ENCODE peak calls at places on chromosomes 6 and 20, in four cellular contexts. One of them, this sample, is unnamed. For H3K27me3 and H3K9me3, the result is how much of the 10 kb centered on the place peaks cover.

GRCh38 chr6:144582939-144583613 is 297.9 kb downstream of the UTRN start:
- DNase-seq in psoas muscle: peak
- DNase-seq in pancreas: no peak
- DNase-seq in body of pancreas: peak
- DNase-seq in this sample: no peak

GRCh38 chr6:82686719-82687118 is 323.1 kb downstream of the TPBG start:
- DNase-seq in psoas muscle: no peak
- DNase-seq in pancreas: no peak
- DNase-seq in body of pancreas: no peak
- DNase-seq in this sample: no peak

GRCh38 chr6:38452816-38453215 is 186.9 kb downstream of the BTBD9 start:
- DNase-seq in body of pancreas: no peak
- DNase-seq in pancreas: no peak
- DNase-seq in psoas muscle: no peak
- DNase-seq in this sample: no peak

GRCh38 chr6:69984506-69984905 is 118.2 kb downstream of the COL19A1 start:
- DNase-seq in pancreas: no peak
- DNase-seq in psoas muscle: no peak
- DNase-seq in body of pancreas: no peak
- DNase-seq in this sample: no peak

GRCh38 chr6:81565071-81565470 is 187.4 kb downstream of the TENT5A start:
- DNase-seq in body of pancreas: no peak
- DNase-seq in pancreas: no peak
- DNase-seq in psoas muscle: no peak
- DNase-seq in this sample: no peak

GRCh38 chr6:31621991-31622390 is 1.5 kb downstream of the PRRC2A start:
- DNase-seq in body of pancreas: no peak
- DNase-seq in psoas muscle: no peak
- DNase-seq in pancreas: no peak
- DNase-seq in this sample: no peak

GRCh38 chr6:5776104-5776503 is 230.6 kb downstream of the NRN1 start:
- DNase-seq in pancreas: no peak
- DNase-seq in body of pancreas: no peak
- DNase-seq in psoas muscle: no peak
- DNase-seq in this sample: no peak

GRCh38 chr6:88211446-88211845 is 45.3 kb upstream of the CNR1 start:
- DNase-seq in pancreas: no peak
- DNase-seq in psoas muscle: no peak
- DNase-seq in body of pancreas: no peak
- DNase-seq in this sample: no peak

GRCh38 chr6:9621276-9621675 is 793.6 kb downstream of the TFAP2A start:
- DNase-seq in pancreas: no peak
- DNase-seq in body of pancreas: no peak
- DNase-seq in psoas muscle: no peak
- DNase-seq in this sample: no peak

GRCh38 chr6:89079611-89080213 is 839 bp upstream of the PNRC1 start:
- DNase-seq in pancreas: peak
- DNase-seq in body of pancreas: peak
- DNase-seq in psoas muscle: no peak
- DNase-seq in this sample: no peak

GRCh38 chr6:166744654-166745134 is 117.6 kb upstream of the RPS6KA2 start:
- DNase-seq in pancreas: no peak
- DNase-seq in psoas muscle: no peak
- DNase-seq in body of pancreas: no peak
- DNase-seq in this sample: no peak

GRCh38 chr20:62644802-62645496 is 2.6 kb downstream of the SLCO4A1 start:
- DNase-seq in psoas muscle: no peak
- DNase-seq in body of pancreas: no peak
- DNase-seq in pancreas: no peak
- DNase-seq in this sample: no peak

GRCh38 chr6:169141706-169142705 is 111.6 kb downstream of the THBS2 start:
- DNase-seq in psoas muscle: peak
- DNase-seq in pancreas: no peak
- DNase-seq in body of pancreas: no peak
- DNase-seq in this sample: no peak

GRCh38 chr6:41271901-41272395 is 14.5 kb downstream of the TREM1 start:
- DNase-seq in body of pancreas: no peak
- DNase-seq in pancreas: no peak
- DNase-seq in psoas muscle: peak
- DNase-seq in this sample: no peak

GRCh38 chr6:34663887-34664269 is 32.7 kb downstream of the ILRUN start:
- DNase-seq in pancreas: no peak
- DNase-seq in body of pancreas: no peak
- DNase-seq in psoas muscle: no peak
- DNase-seq in this sample: no peak

GRCh38 chr20:16256981-16257380 is 316.3 kb downstream of the KIF16B start:
- DNase-seq in pancreas: no peak
- DNase-seq in body of pancreas: no peak
- DNase-seq in psoas muscle: no peak
- DNase-seq in this sample: no peak

GRCh38 chr6:166715065-166715464 is 88.0 kb upstream of the RPS6KA2 start:
- DNase-seq in psoas muscle: no peak
- DNase-seq in pancreas: no peak
- DNase-seq in body of pancreas: no peak
- DNase-seq in this sample: no peak

GRCh38 chr6:39362487-39362865 is 40.0 kb upstream of the KCNK16 start:
- DNase-seq in body of pancreas: no peak
- DNase-seq in psoas muscle: no peak
- DNase-seq in pancreas: no peak
- DNase-seq in this sample: no peak

GRCh38 chr6:52557389-52558265 is 19.2 kb downstream of the TRAM2 start:
- DNase-seq in body of pancreas: no peak
- DNase-seq in psoas muscle: no peak
- DNase-seq in pancreas: no peak
- DNase-seq in this sample: peak

GRCh38 chr20:62656919-62657635 is 14.8 kb downstream of the SLCO4A1 start:
- DNase-seq in body of pancreas: no peak
- DNase-seq in psoas muscle: no peak
- DNase-seq in pancreas: no peak
- DNase-seq in this sample: no peak

GRCh38 chr20:62876826-62877728 is 15.5 kb upstream of the TCFL5 start:
- DNase-seq in psoas muscle: peak
- DNase-seq in body of pancreas: peak
- DNase-seq in pancreas: peak
- DNase-seq in this sample: peak

GRCh38 chr6:169556758-169557505 is 144.9 kb downstream of the WDR27 start:
- DNase-seq in psoas muscle: no peak
- DNase-seq in body of pancreas: no peak
- DNase-seq in pancreas: no peak
- DNase-seq in this sample: no peak

GRCh38 chr6:63553208-63553607 is 19.1 kb upstream of the LOC128125822 start:
- DNase-seq in psoas muscle: no peak
- DNase-seq in body of pancreas: no peak
- DNase-seq in pancreas: no peak
- DNase-seq in this sample: no peak

GRCh38 chr6:128763599-128764300 is 119.2 kb upstream of the LAMA2 start:
- DNase-seq in psoas muscle: no peak
- DNase-seq in body of pancreas: no peak
- DNase-seq in pancreas: no peak
- DNase-seq in this sample: no peak

GRCh38 chr6:136582702-136583471 is 32.7 kb upstream of the MAP7 start:
- DNase-seq in body of pancreas: no peak
- DNase-seq in pancreas: no peak
- DNase-seq in psoas muscle: no peak
- DNase-seq in this sample: no peak

DNA sequence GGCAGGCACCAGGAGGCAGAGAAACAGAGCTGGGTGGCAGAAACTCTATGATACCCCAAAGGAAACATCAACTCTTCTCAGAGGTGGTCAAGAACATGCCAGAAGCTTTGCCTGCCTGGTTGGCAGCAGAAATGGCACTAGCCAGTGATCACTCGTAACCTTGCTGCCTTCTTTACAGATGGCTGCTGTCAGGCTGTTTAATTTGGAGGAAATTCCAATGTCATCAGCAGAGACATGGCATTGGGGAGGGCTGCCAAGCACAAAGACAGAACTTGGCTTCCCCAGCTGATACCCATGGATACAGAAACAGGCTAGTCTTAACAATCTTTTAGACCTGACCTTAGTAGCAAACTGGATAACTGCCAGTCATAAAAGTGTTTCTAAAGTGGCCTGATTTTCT is 153.6 kb downstream of the GMPR start:
- DNase-seq in psoas muscle: no peak
- DNase-seq in body of pancreas: no peak
- DNase-seq in pancreas: no peak
- DNase-seq in this sample: no peak
- H3K27ac ChIP-seq in psoas muscle: peak
- H3K27ac ChIP-seq in body of pancreas: no peak
- H3K27ac ChIP-seq in pancreas: no peak
- H3K27ac ChIP-seq in this sample: peak

GRCh38 chr20:56004611-56005388 is 519 bp downstream of the CBLN4 start:
- DNase-seq in body of pancreas: no peak
- DNase-seq in psoas muscle: no peak
- DNase-seq in pancreas: no peak
- DNase-seq in this sample: no peak
- H3K27me3 ChIP-seq in body of pancreas: under half
- H3K27me3 ChIP-seq in psoas muscle: under half
- H3K27me3 ChIP-seq in pancreas: under half
- H3K27me3 ChIP-seq in this sample: under half

DNA sequence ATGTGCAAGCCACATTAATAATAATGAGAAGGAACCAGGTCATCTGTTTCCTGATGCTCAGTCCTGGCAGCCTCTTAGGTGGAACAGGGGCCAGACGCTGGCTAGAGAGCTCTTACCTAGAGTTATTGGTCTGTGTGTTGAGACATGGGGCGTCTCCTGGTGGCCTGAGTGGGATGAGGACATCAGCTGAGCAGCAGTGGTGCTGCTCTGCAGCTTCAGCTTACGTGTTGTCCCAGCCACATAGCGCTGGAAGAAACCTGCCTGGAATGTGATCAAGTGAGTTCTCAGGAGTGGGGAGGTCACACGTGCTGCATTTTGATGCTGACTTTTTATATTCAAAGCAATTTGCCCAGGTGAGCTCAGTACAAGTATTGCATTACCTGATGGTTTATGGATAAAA is 355.4 kb downstream of the CDH26 start:
- DNase-seq in psoas muscle: no peak
- DNase-seq in pancreas: no peak
- DNase-seq in body of pancreas: no peak
- DNase-seq in this sample: no peak
- H3K9me3 ChIP-seq in psoas muscle: under half
- H3K9me3 ChIP-seq in pancreas: under half
- H3K9me3 ChIP-seq in body of pancreas: under half
- H3K9me3 ChIP-seq in this sample: under half

GRCh38 chr6:157834549-157834948 is 11.5 kb downstream of the SNX9 start:
- DNase-seq in body of pancreas: no peak
- DNase-seq in pancreas: no peak
- DNase-seq in psoas muscle: no peak
- DNase-seq in this sample: no peak

GRCh38 chr6:157832250-157832967 is 9.4 kb downstream of the SNX9 start:
- DNase-seq in body of pancreas: no peak
- DNase-seq in pancreas: no peak
- DNase-seq in psoas muscle: no peak
- DNase-seq in this sample: no peak

GRCh38 chr6:157831018-157831369 is 7.9 kb downstream of the SNX9 start:
- DNase-seq in psoas muscle: no peak
- DNase-seq in pancreas: no peak
- DNase-seq in body of pancreas: no peak
- DNase-seq in this sample: no peak

GRCh38 chr6:157831424-157832249 is 8.6 kb downstream of the SNX9 start:
- DNase-seq in psoas muscle: no peak
- DNase-seq in pancreas: no peak
- DNase-seq in body of pancreas: no peak
- DNase-seq in this sample: no peak

GRCh38 chr6:157830354-157831017 is 7.4 kb downstream of the SNX9 start:
- DNase-seq in pancreas: no peak
- DNase-seq in body of pancreas: no peak
- DNase-seq in psoas muscle: no peak
- DNase-seq in this sample: no peak
- H3K27ac ChIP-seq in pancreas: no peak
- H3K27ac ChIP-seq in body of pancreas: no peak
- H3K27ac ChIP-seq in psoas muscle: no peak
- H3K27ac ChIP-seq in this sample: no peak

DNA sequence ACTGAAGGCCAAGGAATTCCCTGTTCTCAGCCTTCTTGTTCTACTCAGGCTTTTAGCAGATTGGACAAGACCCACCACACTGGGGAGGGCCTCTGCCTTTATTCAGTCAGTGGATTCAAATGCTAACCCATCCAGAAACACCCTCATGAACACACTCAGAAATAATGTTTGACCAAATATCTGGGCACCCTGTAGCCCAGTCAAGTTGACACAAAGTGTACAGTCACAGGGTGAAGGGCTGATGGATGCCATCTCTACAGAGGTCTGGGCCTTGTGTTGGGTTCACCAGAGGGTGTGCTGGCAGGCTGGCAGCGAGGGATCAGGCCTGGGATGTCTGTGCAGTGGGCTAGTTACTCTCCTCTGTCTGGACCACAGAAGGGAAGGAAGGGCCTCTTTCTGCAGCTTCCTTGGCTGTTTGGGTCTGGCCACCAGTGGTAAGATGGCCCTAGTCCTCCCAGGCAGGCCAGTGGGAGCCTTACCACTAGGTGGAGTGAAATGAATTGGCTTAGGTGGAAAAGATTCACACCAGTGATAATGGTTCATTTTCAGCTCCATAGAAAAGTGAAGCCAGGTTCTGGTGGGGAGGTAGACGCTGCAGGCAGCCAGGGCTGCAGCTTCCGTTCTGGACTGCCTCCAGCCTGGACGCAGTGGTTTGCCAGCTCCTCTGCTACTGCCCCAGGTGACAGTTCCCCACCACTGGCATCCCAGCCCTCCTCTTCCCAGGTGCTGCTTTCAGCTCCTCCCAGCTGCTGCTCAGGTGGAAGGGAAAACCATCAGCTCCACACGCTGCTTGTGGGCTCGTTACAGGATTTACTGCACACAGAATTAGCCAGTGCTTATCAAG is 9.2 kb downstream of the TUBB2A start:
- DNase-seq in body of pancreas: peak
- DNase-seq in pancreas: peak
- DNase-seq in psoas muscle: no peak
- DNase-seq in this sample: no peak
- H3K27me3 ChIP-seq in body of pancreas: under half
- H3K27me3 ChIP-seq in pancreas: under half
- H3K27me3 ChIP-seq in psoas muscle: under half
- H3K27me3 ChIP-seq in this sample: under half

DNA sequence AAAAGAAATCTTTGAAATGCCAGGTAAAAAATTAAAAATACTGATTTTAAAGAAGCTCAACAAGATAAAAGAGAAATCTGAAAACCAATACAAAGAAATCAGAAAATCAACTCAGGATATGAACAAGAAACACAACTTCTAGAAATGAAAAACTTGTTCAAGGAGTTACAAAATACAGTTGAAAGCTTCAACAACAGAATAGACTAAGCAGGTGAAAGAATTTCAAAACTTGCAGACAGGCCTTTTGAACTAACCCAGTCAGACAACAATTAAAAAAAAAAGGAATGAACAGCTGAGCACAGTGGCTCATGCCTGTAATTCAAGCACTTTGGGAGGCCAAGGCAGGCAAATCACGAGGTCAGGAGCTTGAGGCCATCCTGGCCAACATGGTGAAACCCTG is 57.8 kb downstream of the PDSS2 start:
- DNase-seq in pancreas: no peak
- DNase-seq in psoas muscle: no peak
- DNase-seq in body of pancreas: no peak
- DNase-seq in this sample: no peak
- H3K9me3 ChIP-seq in pancreas: under half
- H3K9me3 ChIP-seq in psoas muscle: under half
- H3K9me3 ChIP-seq in body of pancreas: under half
- H3K9me3 ChIP-seq in this sample: under half